ENCODE peak calls at places on chromosomes 1 and 21, in four cellular contexts. T, O, S and H are unnamed samples.

GRCh38 chr1:202155478-202156021 is 4.9 kb downstream of the PTPN7 start:
- DNase-seq in T (peak), S (no peak), O (peak), H (no peak)

GRCh38 chr1:14897080-14897449 is 256.5 kb upstream of the TMEM51 start:
- DNase-seq in O (no peak), T (peak), S (no peak), H (no peak)

GRCh38 chr1:77652179-77652745 is 30.2 kb downstream of the ZZZ3 start:
- DNase-seq in S (no peak), O (no peak), T (no peak), H (no peak)

GRCh38 chr1:10835423-10836421 is 39.3 kb upstream of the CASZ1 start:
- DNase-seq in O (no peak), S (no peak), T (peak), H (no peak)

GRCh38 chr1:203316626-203317093 is 11.3 kb downstream of the BTG2 start:
- DNase-seq in O (no peak), T (peak), S (no peak), H (no peak)

GRCh38 chr1:29853716-29854330 is 617.5 kb downstream of the PTPRU start:
- DNase-seq in S (no peak), T (no peak), O (no peak), H (no peak)

GRCh38 chr1:210751911-210752310 is 382.0 kb downstream of the KCNH1 start:
- DNase-seq in O (no peak), T (no peak), S (no peak), H (no peak)

GRCh38 chr1:201566529-201566823 is 27.5 kb downstream of the NAV1 start:
- DNase-seq in S (no peak), O (no peak), T (no peak), H (no peak)

GRCh38 chr1:159999204-159999603 is 32.6 kb downstream of the PIGM start:
- DNase-seq in O (no peak), T (no peak), S (no peak), H (no peak)

GRCh38 chr1:10973552-10973951 is 38.9 kb upstream of the TARDBP start:
- DNase-seq in O (no peak), T (no peak), S (no peak), H (no peak)

GRCh38 chr1:207698822-207699483 is 52.9 kb upstream of the CD46 start:
- DNase-seq in O (no peak), T (peak), S (no peak), H (no peak)

GRCh38 chr21:38439957-38440356 is 58.3 kb downstream of the ERG start:
- DNase-seq in O (peak), S (no peak), T (no peak), H (no peak)

GRCh38 chr1:100494393-100495084 is 43.4 kb upstream of the GPR88 start:
- DNase-seq in O (no peak), S (no peak), T (no peak), H (no peak)

GRCh38 chr1:176499671-176500070 is 36.7 kb downstream of the PAPPA2 start:
- DNase-seq in O (no peak), S (no peak), T (no peak), H (no peak)

GRCh38 chr1:6519935-6520621 is 28.6 kb upstream of the PLEKHG5 start:
- DNase-seq in T (peak), O (no peak), S (no peak), H (no peak)

GRCh38 chr1:6519491-6519934 is 28.0 kb upstream of the PLEKHG5 start:
- DNase-seq in O (no peak), T (no peak), S (no peak), H (no peak)

GRCh38 chr1:6513296-6513928 is 21.9 kb upstream of the PLEKHG5 start:
- DNase-seq in T (no peak), S (no peak), O (no peak), H (no peak)

GRCh38 chr1:6515771-6516170 is 24.3 kb upstream of the PLEKHG5 start:
- DNase-seq in T (no peak), S (no peak), O (no peak), H (no peak)

DNA sequence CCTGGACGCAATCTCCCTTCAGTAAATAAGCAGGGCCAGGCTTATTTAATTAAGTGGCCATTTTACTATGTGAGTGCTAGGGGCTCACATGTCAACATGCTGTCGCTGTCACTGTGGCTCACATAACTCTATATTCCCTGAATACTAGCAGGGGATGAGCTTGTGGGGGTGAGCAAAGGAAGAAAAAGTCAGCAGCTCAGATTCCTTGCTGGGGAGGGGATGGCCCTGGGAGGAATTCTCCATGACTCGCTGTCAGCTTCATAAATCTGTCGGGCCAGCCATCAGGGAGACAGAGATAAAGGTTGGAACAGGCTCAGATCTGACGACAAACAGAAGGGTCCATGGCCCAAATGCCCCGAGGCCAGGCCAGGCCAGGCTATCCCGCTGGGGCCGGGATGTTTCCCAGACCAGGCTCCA is 26.0 kb upstream of the PLEKHG5 start:
- DNase-seq in O (no peak), S (no peak), T (peak), H (no peak)
- TF ChIP-seq SPI1 in O (no peak), S (no peak), T (no peak), H (no peak)

GRCh38 chr1:26701995-26702679 is 6.3 kb downstream of the ARID1A start:
- DNase-seq in T (no peak), S (no peak), O (no peak), H (no peak)
- TF ChIP-seq SPI1 in T (no peak), S (no peak), O (no peak), H (no peak)

GRCh38 chr1:24438423-24438901 is 22.9 kb downstream of the NIPAL3 start:
- DNase-seq in T (peak), S (no peak), O (no peak), H (no peak)

GRCh38 chr1:24442764-24443163 is 27.2 kb downstream of the NIPAL3 start:
- DNase-seq in S (no peak), T (no peak), O (no peak), H (no peak)

GRCh38 chr1:24441996-24442668 is 26.5 kb downstream of the NIPAL3 start:
- DNase-seq in S (no peak), T (no peak), O (no peak), H (no peak)

GRCh38 chr1:24441480-24441879 is 25.9 kb downstream of the NIPAL3 start:
- DNase-seq in S (no peak), O (no peak), T (no peak), H (no peak)

DNA sequence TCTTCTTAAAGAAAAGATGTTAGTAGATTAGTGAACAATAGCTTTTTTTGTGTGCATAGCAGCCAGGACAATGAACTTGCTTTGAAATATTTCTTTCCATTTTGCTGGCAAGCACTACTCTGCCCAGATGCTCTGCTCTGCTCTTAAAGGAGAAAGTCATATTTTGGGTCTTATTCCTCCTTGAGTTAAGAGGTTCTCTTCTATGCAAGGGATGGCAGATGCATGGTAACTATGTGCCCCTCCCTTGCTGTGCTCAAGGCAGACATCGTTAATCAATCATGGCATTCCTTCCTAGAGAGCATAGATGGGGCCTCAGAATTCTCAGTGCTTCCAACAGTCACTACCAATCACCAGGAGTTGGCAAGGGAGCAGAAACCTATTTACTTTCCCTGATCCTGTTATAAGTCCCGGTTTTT is 27.6 kb downstream of the NIPAL3 start:
- DNase-seq in T (no peak), S (no peak), O (no peak), H (no peak)
- TF ChIP-seq SPI1 in T (no peak), S (no peak), O (no peak), H (no peak)

DNA sequence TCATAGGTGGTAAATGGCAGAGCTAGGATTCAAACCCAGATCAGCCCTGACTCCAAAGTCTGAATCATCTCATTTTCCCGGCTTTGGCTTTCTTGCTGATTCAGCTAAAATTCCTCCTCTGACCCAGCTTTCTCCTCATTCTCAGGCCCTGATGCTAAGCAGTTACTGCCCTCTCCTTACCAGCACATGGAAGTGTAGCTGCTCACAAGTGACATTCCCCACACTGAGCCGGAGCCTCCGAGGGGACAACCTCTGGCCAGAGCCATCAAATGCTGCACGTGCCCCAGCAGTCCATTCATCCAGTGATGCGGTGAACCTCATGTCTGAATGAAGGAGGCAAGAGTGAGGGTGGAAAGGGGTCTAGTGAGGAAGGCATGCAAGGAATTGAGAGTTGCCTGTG is 11.1 kb downstream of the ITGA10 start:
- DNase-seq in O (no peak), T (no peak), S (no peak), H (no peak)
- TF ChIP-seq SPI1 in O (no peak), T (no peak), S (no peak), H (no peak)

DNA sequence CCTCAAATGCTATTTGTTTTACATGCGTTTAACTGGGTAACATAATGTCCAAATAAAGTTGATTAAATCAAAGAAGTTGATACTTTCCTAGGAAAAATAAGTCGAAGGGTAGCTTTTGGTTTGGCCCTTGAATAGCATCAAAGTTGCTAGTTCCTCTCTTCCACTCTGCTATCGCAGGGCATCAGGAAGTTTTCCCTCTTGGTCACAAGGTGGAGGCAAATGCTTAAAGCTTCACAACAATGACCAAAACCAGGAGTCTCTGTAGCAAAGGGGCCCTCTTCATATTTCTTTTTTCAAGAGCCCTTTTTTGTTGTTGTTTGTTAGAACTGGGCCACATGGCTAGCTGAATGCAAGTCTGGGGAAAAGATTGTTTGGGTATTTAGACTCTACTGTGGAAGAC is 668.4 kb downstream of the KCNT2 start:
- DNase-seq in O (no peak), T (peak), S (no peak), H (no peak)
- TF ChIP-seq SPI1 in O (no peak), T (no peak), S (no peak), H (no peak)

GRCh38 chr1:192516776-192517297 is 58.7 kb upstream of the RGS1 start:
- DNase-seq in T (no peak), O (peak), S (peak), H (peak)
- TF ChIP-seq SPI1 in T (no peak), O (peak), S (no peak), H (no peak)

GRCh38 chr1:163351912-163352311 is 30.2 kb downstream of the NUF2 start:
- DNase-seq in S (no peak), O (no peak), T (no peak), H (no peak)

GRCh38 chr1:163347106-163347505 is 25.4 kb downstream of the NUF2 start:
- DNase-seq in O (no peak), T (no peak), S (no peak), H (no peak)

DNA sequence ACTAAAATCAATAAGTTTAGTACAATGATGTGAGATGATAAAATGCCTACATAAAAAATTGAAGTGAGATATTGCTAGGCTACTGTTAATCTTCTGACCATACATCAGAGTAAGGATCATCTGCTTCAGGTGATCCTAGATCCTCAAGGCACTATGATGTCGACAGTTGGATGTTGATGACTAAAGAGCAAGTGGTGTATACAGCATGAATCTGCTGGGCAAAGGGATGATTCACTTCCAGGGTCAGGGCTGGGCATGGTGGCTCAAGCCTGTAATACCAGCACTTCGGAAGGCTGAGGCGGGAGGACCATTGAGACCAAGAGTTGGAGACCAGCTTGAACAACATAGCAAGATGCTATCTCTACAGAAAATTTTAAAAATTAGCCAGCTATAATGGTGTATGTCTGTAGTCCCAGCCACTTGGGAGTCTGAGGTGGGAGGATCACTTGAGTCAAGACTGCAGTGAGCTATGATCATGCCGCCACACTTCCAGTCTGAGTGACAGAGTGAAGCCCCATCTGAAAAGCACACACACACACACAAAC is 24.6 kb downstream of the NUF2 start:
- DNase-seq in T (no peak), O (no peak), S (no peak), H (no peak)
- TF ChIP-seq SPI1 in T (no peak), O (no peak), S (no peak), H (no peak)

GRCh38 chr1:3663999-3664699 is 11.8 kb downstream of the TP73 start:
- DNase-seq in O (no peak), S (no peak), T (no peak), H (no peak)
- TF ChIP-seq SPI1 in O (no peak), S (no peak), T (no peak), H (no peak)

DNA sequence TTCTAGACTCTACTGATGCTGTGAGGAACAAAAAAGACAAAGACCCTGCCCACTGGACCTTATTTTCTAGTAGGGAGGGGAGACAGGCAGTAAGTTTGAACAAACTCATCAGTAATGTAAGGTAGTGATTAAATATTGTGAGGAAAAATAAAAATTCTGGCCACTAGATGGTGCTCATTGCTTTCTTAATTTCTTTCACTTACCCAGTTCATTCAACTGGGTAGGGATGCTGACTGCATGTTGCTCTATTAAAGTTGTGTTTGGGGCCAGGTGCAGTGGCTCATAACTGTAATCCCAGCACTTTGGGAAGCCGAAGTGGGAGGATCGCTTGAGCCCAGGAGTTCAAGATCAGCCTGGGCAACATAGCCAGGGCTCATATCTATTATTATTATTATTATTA is 6.3 kb upstream of the KYAT3 start:
- DNase-seq in O (no peak), S (no peak), T (peak), H (no peak)
- TF ChIP-seq SPI1 in O (no peak), S (no peak), T (no peak), H (no peak)